ENCODE peak calls at places on chromosomes 16 and 17, in ten cellular contexts. E, U, G, Y, F, Q, H, O, A and Z are unnamed samples.

GRCh38 chr17:82924812-82925211 is 85.0 kb upstream of the ZNF750 start:
- DNase-seq in H (no peak), U (no peak), E (no peak), Y (no peak), A (no peak), G (no peak), Q (no peak), O (no peak), F (no peak), Z (peak; percentile 30)

GRCh38 chr17:4880850-4881249 is 18.5 kb upstream of the C17orf107 start:
- DNase-seq in F (no peak), E (no peak), Q (no peak), G (no peak), O (no peak), Y (no peak), U (no peak), A (no peak), H (no peak), Z (no peak)

GRCh38 chr17:81708739-81709185 is 3.3 kb upstream of the SLC25A10 start:
- DNase-seq in U (no peak), Y (no peak), A (no peak), O (no peak), G (no peak), Q (no peak), H (no peak), E (no peak), F (no peak), Z (no peak)

GRCh38 chr17:58284613-58285421 is 4.1 kb upstream of the MPO start:
- DNase-seq in O (peak; percentile 54), F (no peak), A (no peak), G (no peak), Q (no peak), Y (no peak), H (no peak), U (no peak), E (no peak), Z (no peak)

GRCh38 chr16:1098266-1098991 is 2.4 kb upstream of the C1QTNF8 start:
- DNase-seq in O (no peak), U (no peak), Y (no peak), G (no peak), F (no peak), A (no peak), E (no peak), H (no peak), Q (no peak), Z (no peak)

GRCh38 chr16:65122974-65123845 is 1.3 kb upstream of the CDH11 start:
- DNase-seq in U (no peak), E (peak; percentile 49), H (no peak), Y (no peak), G (no peak), Q (no peak), F (peak; percentile 88), A (no peak), O (peak; percentile 41), Z (no peak)

GRCh38 chr16:87372305-87372704 is 11.3 kb downstream of the FBXO31 start:
- DNase-seq in Y (no peak), Q (no peak), F (no peak), H (no peak), U (no peak), O (no peak), E (no peak), A (no peak), G (no peak), Z (no peak)

GRCh38 chr16:68385371-68385770 is 62.9 kb downstream of the SMPD3 start:
- DNase-seq in Y (no peak), Q (no peak), F (no peak), E (no peak), O (no peak), H (no peak), A (no peak), U (no peak), G (no peak), Z (no peak)

GRCh38 chr16:84925092-84925772 is 86.1 kb downstream of the ZDHHC7 start:
- DNase-seq in U (peak; percentile 67), Q (no peak), Y (peak; percentile 13), O (peak; percentile 77), F (peak; percentile 53), G (peak; percentile 57), E (peak; percentile 47), H (peak; percentile 68), A (peak; percentile 55), Z (no peak)

GRCh38 chr16:71345031-71345430 is 13.5 kb upstream of the CALB2 start:
- DNase-seq in Y (no peak), A (no peak), H (no peak), O (no peak), F (no peak), Q (no peak), E (no peak), G (no peak), U (no peak), Z (no peak)

GRCh38 chr16:719815-720506 is 985 bp upstream of the ANTKMT start:
- DNase-seq in Y (no peak), E (no peak), Q (no peak), A (no peak), F (no peak), O (no peak), G (no peak), H (no peak), U (no peak), Z (no peak)

GRCh38 chr17:13437966-13438779 is 163.6 kb downstream of the HS3ST3A1 start:
- DNase-seq in O (no peak), F (no peak), H (no peak), G (no peak), A (no peak), Q (no peak), Y (no peak), E (peak; percentile 39), U (no peak), Z (no peak)

GRCh38 chr16:87416826-87417471 is 24.8 kb downstream of the MAP1LC3B start:
- DNase-seq in H (peak; percentile 34), O (no peak), F (no peak), U (peak; percentile 11), Q (peak; percentile 25), E (no peak), A (no peak), G (no peak), Y (no peak), Z (no peak)

GRCh38 chr17:42750730-42751356 is 6.0 kb upstream of the EZH1 start:
- DNase-seq in Q (no peak), E (no peak), A (no peak), G (no peak), H (no peak), F (no peak), Y (no peak), O (no peak), U (no peak), Z (no peak)

GRCh38 chr16:4064950-4065352 is 51.3 kb downstream of the ADCY9 start:
- DNase-seq in F (no peak), O (no peak), Y (no peak), Q (no peak), E (no peak), U (no peak), A (no peak), H (peak; percentile 11), G (no peak), Z (no peak)

GRCh38 chr17:75131278-75132017 is at the start of gene NT5C:
- DNase-seq in U (peak; percentile 44), F (peak; percentile 82), O (peak; percentile 96), G (peak; percentile 60), Y (peak; percentile 77), Q (no peak), E (peak; percentile 89), A (peak; percentile 33), H (peak; percentile 45), Z (peak; percentile 69)

GRCh38 chr17:16052486-16052885 is 52.9 kb downstream of the TTC19 start:
- DNase-seq in O (no peak), Y (no peak), H (no peak), A (no peak), G (no peak), Q (no peak), U (no peak), F (no peak), E (no peak), Z (no peak)

GRCh38 chr16:51877686-51878085 is 669.3 kb downstream of the TOX3 start:
- DNase-seq in F (no peak), Q (no peak), U (no peak), A (no peak), H (no peak), Y (no peak), E (no peak), G (no peak), O (no peak), Z (no peak)

GRCh38 chr17:81712468-81713003 is 452 bp downstream of the SLC25A10 start:
- DNase-seq in G (no peak), E (no peak), U (no peak), Y (no peak), A (no peak), O (peak; percentile 90), F (no peak), Q (no peak), H (no peak), Z (peak; percentile 49)

GRCh38 chr16:89120921-89121351 is 27.3 kb downstream of the ACSF3 start:
- DNase-seq in G (no peak), H (no peak), U (no peak), Q (no peak), A (no peak), Y (no peak), O (no peak), E (no peak), F (no peak), Z (no peak)

GRCh38 chr17:80413771-80414507 is 1.0 kb upstream of the ENDOV start:
- DNase-seq in O (peak; percentile 49), F (no peak), Q (no peak), Y (no peak), G (no peak), A (no peak), E (no peak), H (no peak), U (no peak), Z (peak; percentile 7)

GRCh38 chr16:25041437-25041836 is 26.3 kb upstream of the ARHGAP17 start:
- DNase-seq in H (no peak), G (no peak), U (no peak), Y (no peak), Q (no peak), F (no peak), O (no peak), E (no peak), A (no peak), Z (no peak)

GRCh38 chr17:66602659-66603363 is 232.1 kb upstream of the CACNG5 start:
- DNase-seq in G (no peak), U (no peak), A (no peak), F (no peak), H (no peak), O (no peak), Y (no peak), Q (no peak), E (no peak), Z (no peak)

GRCh38 chr17:82299452-82299851 is 18.0 kb downstream of the CD7 start:
- DNase-seq in E (no peak), H (no peak), G (no peak), Y (no peak), U (no peak), F (no peak), A (no peak), Q (no peak), O (no peak), Z (no peak)

GRCh38 chr17:48618366-48618896 is 3.3 kb upstream of the HOXB8 start:
- DNase-seq in Q (peak; percentile 18), U (peak; percentile 80), G (peak; percentile 82), A (peak; percentile 78), E (peak; percentile 87), H (peak; percentile 84), F (peak; percentile 71), O (peak; percentile 98), Y (peak; percentile 53), Z (peak; percentile 77)

GRCh38 chr17:27413295-27413694 is 43.0 kb upstream of the KSR1 start:
- DNase-seq in A (no peak), Q (no peak), O (no peak), G (no peak), F (no peak), E (no peak), H (no peak), Y (no peak), U (no peak), Z (no peak)

GRCh38 chr17:16448490-16448889 is 33.1 kb downstream of the TRPV2 start:
- DNase-seq in F (no peak), E (no peak), O (no peak), U (no peak), Q (no peak), Y (no peak), G (no peak), A (no peak), H (no peak), Z (no peak)

GRCh38 chr17:29615048-29615385 is 7.7 kb downstream of the CORO6 start:
- DNase-seq in E (peak; percentile 54), Y (no peak), F (no peak), H (peak; percentile 69), O (no peak), Q (no peak), U (peak; percentile 48), G (peak; percentile 57), A (peak; percentile 59), Z (no peak)